ENCODE peak calls at places on chromosomes 5 and 9, in eight cellular contexts. L is breast epithelium; W is CD8-positive, alpha-beta T cell; K is tibial artery; I is thyroid gland; J is prostate gland; E is CD4-positive, alpha-beta T cell; Y is CD8-positive, alpha-beta memory T cell. G is an unnamed sample.

GRCh38 chr9:96858018-96858573 is 3.8 kb upstream of the ZNF782 start:
- DNase-seq in I (peak; percentile 67), E (no peak), W (no peak), J (no peak), Y (no peak), L (no peak), K (no peak), G (no peak)

GRCh38 chr9:97555164-97555563 is 53.7 kb downstream of the TMOD1 start:
- DNase-seq in E (no peak), K (peak; percentile 92), I (peak; percentile 35), L (no peak), Y (no peak), W (no peak), J (no peak), G (no peak)

GRCh38 chr5:65555266-65555665 is 7.7 kb downstream of the CENPK start:
- DNase-seq in J (no peak), Y (no peak), I (no peak), E (no peak), W (no peak), K (no peak), L (no peak), G (no peak)

GRCh38 chr5:42131081-42131480 is 206.0 kb downstream of the FBXO4 start:
- DNase-seq in J (no peak), W (no peak), E (no peak), I (no peak), Y (no peak), K (no peak), L (no peak), G (no peak)

GRCh38 chr5:73749485-73750270 is 123.7 kb downstream of the ARHGEF28 start:
- DNase-seq in W (no peak), E (no peak), I (peak; percentile 42), J (no peak), Y (no peak), K (no peak), L (no peak), G (no peak)

GRCh38 chr5:13934125-13934524 is 10.4 kb downstream of the DNAH5 start:
- DNase-seq in K (no peak), E (no peak), W (no peak), L (no peak), J (no peak), Y (no peak), I (no peak), G (no peak)

GRCh38 chr9:79857188-79857587 is 285.4 kb downstream of the TLE4 start:
- DNase-seq in I (no peak), Y (no peak), K (no peak), E (no peak), J (no peak), L (no peak), W (no peak), G (no peak)

GRCh38 chr9:114902773-114903589 is 27.4 kb downstream of the TNFSF8 start:
- DNase-seq in E (no peak), Y (no peak), J (no peak), K (no peak), L (no peak), I (no peak), W (no peak), G (no peak)

GRCh38 chr9:79799691-79800345 is 228.1 kb downstream of the TLE4 start:
- DNase-seq in Y (no peak), I (peak; percentile 71), L (no peak), E (no peak), K (no peak), W (no peak), J (no peak), G (no peak)

GRCh38 chr9:89418882-89419641 is 78.9 kb downstream of the SEMA4D start:
- DNase-seq in I (no peak), L (no peak), J (no peak), K (no peak), W (peak; percentile 45), E (peak; percentile 68), Y (peak; percentile 59), G (no peak)

GRCh38 chr9:127634698-127635097 is 22.6 kb downstream of the STXBP1 start:
- DNase-seq in Y (no peak), I (peak; percentile 53), K (no peak), E (no peak), J (no peak), W (no peak), L (no peak), G (no peak)
- H3K27ac ChIP-seq in Y (no peak overlapping the region), I (peak overlapping the region; percentile 37), K (no peak overlapping the region), E (no peak overlapping the region), J (no peak overlapping the region), W (no peak overlapping the region), L (peak overlapping the region; percentile 72), G (no peak overlapping the region)

GRCh38 chr9:129695870-129696269 is 30.4 kb downstream of the PRRX2 start:
- DNase-seq in I (no peak), Y (no peak), K (no peak), J (no peak), E (no peak), W (no peak), L (no peak), G (no peak)

GRCh38 chr9:129696803-129697110 is 31.3 kb downstream of the PRRX2 start:
- DNase-seq in I (no peak), E (no peak), W (no peak), J (no peak), Y (no peak), K (no peak), L (no peak), G (no peak)

GRCh38 chr9:129697956-129698757 is 32.7 kb downstream of the PRRX2 start:
- DNase-seq in E (no peak), Y (no peak), W (no peak), I (peak; percentile 27), K (peak; percentile 92), J (no peak), L (no peak), G (no peak)

GRCh38 chr9:129694265-129694664 is 28.8 kb downstream of the PRRX2 start:
- DNase-seq in L (no peak), E (no peak), Y (no peak), W (no peak), K (peak; percentile 94), I (peak; percentile 5), J (no peak), G (no peak)

GRCh38 chr9:129697111-129697955 is 31.9 kb downstream of the PRRX2 start:
- DNase-seq in E (no peak), J (no peak), Y (no peak), L (no peak), K (peak; percentile 91), I (peak; percentile 17), W (no peak), G (no peak)
- H3K27ac ChIP-seq in E (no peak overlapping the region), J (peak overlapping the region; percentile 38), Y (no peak overlapping the region), L (peak overlapping the region; percentile 94), K (peak overlapping the region; percentile 91), I (peak overlapping the region; percentile 58), W (no peak overlapping the region), G (no peak overlapping the region)

DNA sequence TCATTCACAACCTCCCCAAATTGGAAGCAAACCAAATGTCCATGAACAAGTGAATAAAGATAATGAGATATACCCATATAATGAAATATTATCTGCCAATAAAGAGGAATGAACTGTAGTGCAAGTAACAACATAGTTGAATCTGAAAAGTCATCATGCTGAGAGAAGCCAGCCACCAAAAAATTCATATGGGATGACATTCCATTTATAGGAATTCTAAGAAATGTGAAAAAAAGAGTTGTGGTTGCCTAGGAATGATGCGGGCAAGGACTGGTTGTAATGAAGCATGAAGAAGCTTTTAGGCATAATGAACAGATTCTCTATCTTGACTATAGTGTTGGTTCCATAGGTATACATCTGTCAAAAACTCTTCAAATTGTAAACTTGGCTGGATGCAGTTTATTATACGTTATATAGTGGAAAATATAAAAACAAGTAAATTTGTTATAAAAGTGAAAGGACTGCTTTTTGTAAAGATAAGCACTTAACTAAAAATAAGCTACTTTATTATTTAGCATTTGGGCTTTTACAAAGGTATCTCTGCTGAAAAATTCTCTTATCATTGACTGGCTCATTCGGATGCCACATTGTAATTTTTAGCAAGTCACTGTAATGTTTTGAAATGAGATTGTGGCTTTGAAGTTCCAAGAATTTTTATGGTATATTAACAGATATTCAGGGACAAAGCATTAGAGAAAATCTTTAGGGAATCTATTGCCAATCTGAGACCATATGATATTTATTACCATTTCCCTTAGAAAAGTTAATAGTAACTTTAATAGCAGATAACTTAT is 21.2 kb upstream of the TTC23L start:
- DNase-seq in J (no peak), E (no peak), Y (no peak), W (no peak), I (no peak), L (no peak), K (no peak), G (no peak)
- H3K27ac ChIP-seq in J (no peak overlapping the region), E (no peak overlapping the region), Y (no peak overlapping the region), W (no peak overlapping the region), I (no peak overlapping the region), L (no peak overlapping the region), K (no peak overlapping the region), G (no peak overlapping the region)

DNA sequence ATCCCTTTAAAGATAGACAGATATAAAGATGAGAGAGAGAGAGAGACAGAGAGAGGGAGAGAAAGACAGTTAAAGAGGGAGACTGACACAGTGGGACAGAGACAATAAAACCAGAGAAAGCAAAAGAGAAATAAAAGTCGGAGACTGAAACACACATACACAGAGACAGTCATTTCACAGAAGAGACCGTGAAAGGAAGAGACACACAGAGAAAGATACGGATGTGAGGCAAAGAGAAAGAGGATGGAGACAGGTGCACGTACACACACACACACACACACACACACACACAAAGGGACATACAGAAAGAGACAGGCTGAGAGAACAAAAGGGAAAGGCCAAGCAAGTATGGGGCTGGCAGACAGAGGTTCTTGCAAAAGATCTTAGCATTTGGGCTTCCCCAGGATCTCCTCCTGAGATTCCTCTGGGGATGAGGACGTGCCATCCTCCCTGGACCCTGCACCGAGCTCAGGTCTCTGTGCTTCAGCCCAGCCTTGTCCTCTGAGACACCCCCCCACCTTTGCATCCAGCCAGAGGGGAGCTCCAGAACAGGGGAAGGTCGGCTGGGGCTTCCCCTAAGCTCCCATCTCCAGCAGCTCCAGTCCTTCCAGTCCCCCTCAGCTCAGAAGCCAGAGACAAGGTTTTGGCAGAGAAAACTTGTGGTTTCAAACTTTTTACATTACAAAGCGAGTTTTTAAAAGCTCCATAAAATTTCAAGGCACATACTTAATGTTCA is 318.4 kb upstream of the PANK3 start:
- DNase-seq in J (no peak), K (no peak), Y (no peak), I (no peak), L (no peak), E (no peak), W (no peak), G (no peak)
- H3K27ac ChIP-seq in J (no peak overlapping the region), K (no peak overlapping the region), Y (no peak overlapping the region), I (no peak overlapping the region), L (no peak overlapping the region), E (no peak overlapping the region), W (no peak overlapping the region), G (no peak overlapping the region)

GRCh38 chr5:7495133-7495521 is 99.2 kb downstream of the ADCY2 start:
- DNase-seq in K (no peak), W (no peak), I (no peak), L (no peak), J (no peak), Y (no peak), E (no peak), G (no peak)

GRCh38 chr5:7488734-7489133 is 92.8 kb downstream of the ADCY2 start:
- DNase-seq in K (no peak), W (no peak), J (no peak), I (no peak), E (no peak), Y (no peak), L (no peak), G (no peak)

GRCh38 chr5:7493622-7494021 is 97.7 kb downstream of the ADCY2 start:
- DNase-seq in K (no peak), W (no peak), J (no peak), L (no peak), Y (no peak), I (no peak), E (no peak), G (no peak)

GRCh38 chr5:7492371-7492770 is 96.4 kb downstream of the ADCY2 start:
- DNase-seq in Y (no peak), K (no peak), I (no peak), E (no peak), J (no peak), W (no peak), L (no peak), G (no peak)

GRCh38 chr5:7494446-7495132 is 98.7 kb downstream of the ADCY2 start:
- DNase-seq in L (no peak), E (no peak), W (no peak), J (no peak), K (peak; percentile 74), Y (no peak), I (no peak), G (no peak)
- H3K27ac ChIP-seq in L (no peak overlapping the region), E (no peak overlapping the region), W (no peak overlapping the region), J (no peak overlapping the region), K (no peak overlapping the region), Y (no peak overlapping the region), I (no peak overlapping the region), G (no peak overlapping the region)

G was measured in substantia nigra.